ENCODE peak calls at places on chromosomes 12 and 14, in nine cellular contexts. R is DMS153; M is NT2/D1; U is GM23248; H is heart right ventricle; V is activated CD4-positive, CD25-positive, alpha-beta regulatory T cell treated with anti-CD3 and anti-CD28 coated beads, Interleukin-2, amount 50 U/mL, for 16 hours; J is fibroblast of the aortic adventitia; X is ELR; F is HT1080. Q is an unnamed sample.

GRCh38 chr14:105067140-105067968 is 2.1 kb upstream of the GPR132 start:
- DNase-seq in M (no peak), U (peak), V (no peak), F (peak), H (no peak), X (peak), J (no peak), R (no peak), Q (no peak)

GRCh38 chr14:21104448-21105060 is 3.7 kb downstream of the TMEM253 start:
- DNase-seq in F (peak), M (no peak), X (peak), V (peak), H (peak), J (peak), R (peak), U (peak), Q (peak)

GRCh38 chr12:121637231-121637914 is 11.0 kb downstream of the ORAI1 start:
- DNase-seq in X (no peak), V (no peak), R (no peak), M (no peak), H (peak), F (no peak), J (no peak), U (no peak), Q (no peak)

GRCh38 chr14:58944226-58944769 is 244.2 kb upstream of the DAAM1 start:
- DNase-seq in M (no peak), R (peak), X (no peak), V (no peak), F (no peak), U (no peak), J (no peak), H (no peak), Q (no peak)

GRCh38 chr14:59772252-59772651 is 98.3 kb downstream of the RTN1 start:
- DNase-seq in F (no peak), V (no peak), H (no peak), X (peak), J (no peak), M (no peak), U (no peak), R (no peak), Q (peak)

GRCh38 chr12:80707830-80708534 is 548 bp downstream of the MYF6 start:
- DNase-seq in X (no peak), U (no peak), H (no peak), V (no peak), J (no peak), F (no peak), M (no peak), R (no peak), Q (no peak)

GRCh38 chr14:50985124-50985815 is 41.0 kb upstream of the PYGL start:
- DNase-seq in V (no peak), H (no peak), U (peak), J (peak), F (no peak), M (no peak), R (no peak), X (no peak), Q (no peak)

GRCh38 chr14:31965735-31966598 is 111.1 kb upstream of the ARHGAP5 start:
- DNase-seq in J (no peak), F (peak), U (peak), X (no peak), M (no peak), V (no peak), R (no peak), H (no peak), Q (no peak)

GRCh38 chr12:52066346-52067080 is 3.3 kb upstream of the ATG101 start:
- DNase-seq in V (no peak), X (peak), R (no peak), U (peak), F (peak), M (no peak), J (no peak), H (no peak), Q (no peak)

GRCh38 chr14:77459072-77459723 is 1.3 kb downstream of the AHSA1 start:
- DNase-seq in H (no peak), R (peak), V (peak), U (peak), M (peak), F (peak), X (peak), J (peak), Q (peak)

GRCh38 chr12:6364037-6364360 is 11.4 kb downstream of the SCNN1A start:
- DNase-seq in F (no peak), R (no peak), J (no peak), H (no peak), V (no peak), M (no peak), U (peak), X (no peak), Q (no peak)

GRCh38 chr14:28577711-28578131 is 188.9 kb upstream of the FOXG1 start:
- DNase-seq in F (peak), H (no peak), R (no peak), U (no peak), J (peak), M (no peak), X (peak), V (no peak), Q (peak)

GRCh38 chr12:41777064-41777790 is 367.4 kb downstream of the GXYLT1 start:
- DNase-seq in H (no peak), V (no peak), X (no peak), J (no peak), U (no peak), R (no peak), M (no peak), F (peak), Q (no peak)

GRCh38 chr14:83741269-83741668 is 1788.7 kb upstream of the FLRT2 start:
- DNase-seq in X (no peak), R (no peak), H (no peak), J (no peak), F (no peak), M (no peak), V (no peak), U (no peak), Q (no peak)

GRCh38 chr14:35495278-35495677 is 38.7 kb upstream of the INSM2 start:
- DNase-seq in V (no peak), J (no peak), R (no peak), F (no peak), M (no peak), X (no peak), H (no peak), U (no peak), Q (no peak)

GRCh38 chr12:65825573-65826512 is 1.6 kb downstream of the HMGA2 start:
- DNase-seq in R (no peak), F (no peak), H (peak), U (peak), J (peak), X (peak), V (no peak), M (no peak), Q (peak)

GRCh38 chr14:103834956-103835355 is 12.4 kb downstream of the PPP1R13B start:
- DNase-seq in U (no peak), M (no peak), H (no peak), J (no peak), V (no peak), R (no peak), X (no peak), F (no peak), Q (no peak)

Q was measured in A673.